ENCODE peak calls at places on chromosomes 6 and 20, in six cellular contexts. K is fibroblast of lung; O is effector CD4-positive, alpha-beta T cell; D is ACHN; C is caudate nucleus; L is stimulated activated CD8-positive, alpha-beta memory T cell treated with anti-CD3 and anti-CD28 coated beads, Interleukin-4, amount 100 ng/mL, for 24 hours. H is an unnamed sample.

GRCh38 chr6:116624036-116624805 is 7.9 kb downstream of the RSPH4A start:
- DNase-seq in K (no peak), O (no peak), D (peak; percentile 1), C (no peak), L (no peak), H (no peak)

GRCh38 chr6:139708342-139709199 is 334.1 kb upstream of the CITED2 start:
- DNase-seq in K (peak; percentile 82), O (no peak), D (peak; percentile 93), C (no peak), L (no peak), H (no peak)

GRCh38 chr6:46058951-46059350 is 43.3 kb upstream of the CLIC5 start:
- DNase-seq in K (no peak), O (no peak), D (no peak), C (no peak), L (no peak), H (no peak)

GRCh38 chr6:142474446-142475289 is 172.9 kb downstream of the ADGRG6 start:
- DNase-seq in K (peak; percentile 80), O (no peak), D (peak; percentile 77), C (peak; percentile 21), L (no peak), H (peak; percentile 91)

GRCh38 chr6:51559059-51559458 is 528.4 kb downstream of the PKHD1 start:
- DNase-seq in K (no peak), O (no peak), D (no peak), C (no peak), L (no peak), H (no peak)

GRCh38 chr20:44598413-44599290 is 16.3 kb downstream of the PKIG start:
- DNase-seq in K (peak; percentile 28), O (no peak), D (no peak), C (no peak), L (no peak), H (no peak)

GRCh38 chr6:130167655-130168054 is 55.1 kb downstream of the SAMD3 start:
- DNase-seq in K (peak; percentile 93), O (no peak), D (no peak), C (no peak), L (no peak), H (no peak)

GRCh38 chr20:43914286-43914685 is 366 bp upstream of the TOX2 start:
- DNase-seq in K (no peak), O (peak; percentile 8), D (no peak), C (no peak), L (no peak), H (no peak)

GRCh38 chr6:49776444-49776843 is 10.6 kb downstream of the PGK2 start:
- DNase-seq in K (no peak), O (no peak), D (no peak), C (no peak), L (no peak), H (no peak)

GRCh38 chr6:84825461-84825860 is 61.1 kb upstream of the TBX18 start:
- DNase-seq in K (peak; percentile 36), O (no peak), D (peak; percentile 8), C (no peak), L (no peak), H (no peak)

H was measured in posterior cingulate gyrus.